ENCODE peak calls at places on chromosomes 16 and 17, in six cellular contexts. One of them, this sample, is unnamed.

GRCh38 chr16:89308391-89309333 is 91.2 kb downstream of the ZNF778 start:
- DNase-seq in ovary: no peak
- DNase-seq in amniotic stem cell: no peak
- DNase-seq in MG63: no peak
- DNase-seq in HT-29: no peak
- DNase-seq in caudate nucleus: no peak
- DNase-seq in this sample: no peak

GRCh38 chr16:56102159-56102798 is 89.0 kb upstream of the GNAO1 start:
- DNase-seq in MG63: peak
- DNase-seq in ovary: peak
- DNase-seq in amniotic stem cell: no peak
- DNase-seq in caudate nucleus: no peak
- DNase-seq in HT-29: no peak
- DNase-seq in this sample: peak

GRCh38 chr16:66326995-66327513 is 39.4 kb upstream of the CDH5 start:
- DNase-seq in ovary: no peak
- DNase-seq in HT-29: no peak
- DNase-seq in MG63: no peak
- DNase-seq in amniotic stem cell: no peak
- DNase-seq in caudate nucleus: peak
- DNase-seq in this sample: peak

GRCh38 chr17:39573447-39574298 is 34.0 kb downstream of the NEUROD2 start:
- DNase-seq in amniotic stem cell: peak
- DNase-seq in HT-29: peak
- DNase-seq in caudate nucleus: peak
- DNase-seq in ovary: peak
- DNase-seq in MG63: peak
- DNase-seq in this sample: peak

GRCh38 chr16:87791295-87792204 is 25.8 kb upstream of the KLHDC4 start:
- DNase-seq in MG63: peak
- DNase-seq in ovary: no peak
- DNase-seq in HT-29: no peak
- DNase-seq in caudate nucleus: peak
- DNase-seq in amniotic stem cell: no peak
- DNase-seq in this sample: no peak

GRCh38 chr17:67461228-67461780 is 84.2 kb downstream of the PITPNC1 start:
- DNase-seq in amniotic stem cell: no peak
- DNase-seq in MG63: no peak
- DNase-seq in ovary: no peak
- DNase-seq in caudate nucleus: no peak
- DNase-seq in HT-29: no peak
- DNase-seq in this sample: no peak

GRCh38 chr16:23587726-23588125 is 8.4 kb downstream of the NDUFAB1 start:
- DNase-seq in HT-29: no peak
- DNase-seq in caudate nucleus: no peak
- DNase-seq in ovary: no peak
- DNase-seq in MG63: peak
- DNase-seq in amniotic stem cell: no peak
- DNase-seq in this sample: no peak

GRCh38 chr16:89375021-89375420 is 115.3 kb downstream of the ANKRD11 start:
- DNase-seq in caudate nucleus: no peak
- DNase-seq in ovary: no peak
- DNase-seq in MG63: no peak
- DNase-seq in amniotic stem cell: no peak
- DNase-seq in HT-29: no peak
- DNase-seq in this sample: peak

GRCh38 chr17:53472586-53472985 is 350.1 kb upstream of the KIF2B start:
- DNase-seq in amniotic stem cell: no peak
- DNase-seq in ovary: no peak
- DNase-seq in caudate nucleus: no peak
- DNase-seq in HT-29: no peak
- DNase-seq in MG63: no peak
- DNase-seq in this sample: no peak

GRCh38 chr17:51230306-51230705 is 29.5 kb downstream of the MBTD1 start:
- DNase-seq in ovary: no peak
- DNase-seq in HT-29: no peak
- DNase-seq in MG63: no peak
- DNase-seq in amniotic stem cell: no peak
- DNase-seq in caudate nucleus: no peak
- DNase-seq in this sample: no peak

GRCh38 chr16:86835981-86836380 is 257.6 kb downstream of the FOXL1 start:
- DNase-seq in HT-29: no peak
- DNase-seq in ovary: no peak
- DNase-seq in MG63: no peak
- DNase-seq in caudate nucleus: no peak
- DNase-seq in amniotic stem cell: no peak
- DNase-seq in this sample: no peak

GRCh38 chr17:37737081-37737480 is 7.8 kb downstream of the HNF1B start:
- DNase-seq in HT-29: peak
- DNase-seq in ovary: no peak
- DNase-seq in amniotic stem cell: no peak
- DNase-seq in MG63: no peak
- DNase-seq in caudate nucleus: no peak
- DNase-seq in this sample: no peak

GRCh38 chr16:1048442-1049112 is 24.0 kb upstream of the SSTR5 start:
- DNase-seq in HT-29: peak
- DNase-seq in amniotic stem cell: no peak
- DNase-seq in MG63: no peak
- DNase-seq in caudate nucleus: peak
- DNase-seq in ovary: no peak
- DNase-seq in this sample: peak

GRCh38 chr17:48678141-48678971 is 44.0 kb downstream of the PRAC1 start:
- DNase-seq in HT-29: peak
- DNase-seq in ovary: peak
- DNase-seq in caudate nucleus: peak
- DNase-seq in amniotic stem cell: peak
- DNase-seq in MG63: peak
- DNase-seq in this sample: peak

GRCh38 chr17:32276217-32276616 is 10.6 kb downstream of the RHBDL3 start:
- DNase-seq in MG63: peak
- DNase-seq in amniotic stem cell: no peak
- DNase-seq in ovary: no peak
- DNase-seq in caudate nucleus: no peak
- DNase-seq in HT-29: no peak
- DNase-seq in this sample: no peak

GRCh38 chr16:56861092-56861610 is 3.9 kb upstream of the SLC12A3 start:
- DNase-seq in MG63: no peak
- DNase-seq in HT-29: no peak
- DNase-seq in amniotic stem cell: no peak
- DNase-seq in caudate nucleus: no peak
- DNase-seq in ovary: no peak
- DNase-seq in this sample: no peak

GRCh38 chr17:80159984-80160383 is 9.8 kb upstream of the CARD14 start:
- DNase-seq in caudate nucleus: no peak
- DNase-seq in HT-29: no peak
- DNase-seq in MG63: no peak
- DNase-seq in amniotic stem cell: no peak
- DNase-seq in ovary: no peak
- DNase-seq in this sample: no peak

GRCh38 chr17:44241104-44241503 is 21.6 kb upstream of the UBTF start:
- DNase-seq in MG63: no peak
- DNase-seq in HT-29: no peak
- DNase-seq in ovary: no peak
- DNase-seq in amniotic stem cell: no peak
- DNase-seq in caudate nucleus: no peak
- DNase-seq in this sample: no peak

GRCh38 chr16:71734511-71734910 is 10.0 kb upstream of the PHLPP2 start:
- DNase-seq in MG63: no peak
- DNase-seq in amniotic stem cell: no peak
- DNase-seq in caudate nucleus: no peak
- DNase-seq in ovary: no peak
- DNase-seq in HT-29: no peak
- DNase-seq in this sample: no peak

GRCh38 chr17:68004201-68004600 is 7.9 kb upstream of the C17orf58 start:
- DNase-seq in MG63: no peak
- DNase-seq in amniotic stem cell: no peak
- DNase-seq in ovary: no peak
- DNase-seq in caudate nucleus: no peak
- DNase-seq in HT-29: no peak
- DNase-seq in this sample: no peak

GRCh38 chr17:37743875-37744632 is 805 bp downstream of the HNF1B start:
- DNase-seq in amniotic stem cell: no peak
- DNase-seq in HT-29: peak
- DNase-seq in ovary: no peak
- DNase-seq in MG63: no peak
- DNase-seq in caudate nucleus: no peak
- DNase-seq in this sample: no peak

GRCh38 chr16:50366126-50366525 is 2.7 kb downstream of the BRD7 start:
- DNase-seq in ovary: no peak
- DNase-seq in amniotic stem cell: no peak
- DNase-seq in caudate nucleus: no peak
- DNase-seq in HT-29: no peak
- DNase-seq in MG63: no peak
- DNase-seq in this sample: no peak

GRCh38 chr16:67305216-67306071 is 21.1 kb downstream of the KCTD19 start:
- DNase-seq in HT-29: no peak
- DNase-seq in amniotic stem cell: no peak
- DNase-seq in caudate nucleus: no peak
- DNase-seq in ovary: no peak
- DNase-seq in MG63: no peak
- DNase-seq in this sample: no peak

GRCh38 chr16:72033437-72033836 is 20.9 kb upstream of the HP start:
- DNase-seq in amniotic stem cell: no peak
- DNase-seq in MG63: no peak
- DNase-seq in caudate nucleus: no peak
- DNase-seq in HT-29: no peak
- DNase-seq in ovary: no peak
- DNase-seq in this sample: no peak

This sample was measured in NCI-H1092.